ENCODE peak calls at places on chromosome 1, in five cellular contexts. N is MM.1S, L is stomach, K is cardiac muscle cell, U is left ventricle myocardium inferior. B is an unnamed sample. For H3K9me3, the result is how much of the 10 kb centered on the place peaks cover.

GRCh38 chr1:155322571-155322952 is 1.9 kb downstream of the RUSC1 start:
- DNase-seq in N (no peak), U (no peak), L (no peak), K (peak), B (peak)

GRCh38 chr1:43653893-43654292 is 3.9 kb downstream of the KDM4A start:
- DNase-seq in K (peak), N (no peak), L (no peak), U (no peak), B (no peak)

GRCh38 chr1:201487742-201488141 is 18.8 kb upstream of the PHLDA3 start:
- DNase-seq in U (no peak), L (no peak), N (no peak), K (no peak), B (no peak)

GRCh38 chr1:19087737-19088594 is 122.1 kb downstream of the UBR4 start:
- DNase-seq in K (no peak), N (no peak), U (no peak), L (no peak), B (no peak)

GRCh38 chr1:185421485-185422100 is 104.5 kb upstream of the IVNS1ABP start:
- DNase-seq in L (no peak), K (no peak), N (no peak), U (no peak), B (no peak)

GRCh38 chr1:59013276-59013927 is 229.6 kb upstream of the JUN start:
- DNase-seq in L (peak), U (peak), K (peak), N (peak), B (peak)

GRCh38 chr1:178011101-178011828 is 41.4 kb upstream of the SEC16B start:
- DNase-seq in N (no peak), K (peak), U (no peak), L (no peak), B (peak)

GRCh38 chr1:116538527-116538926 is 32.3 kb downstream of the CD58 start:
- DNase-seq in L (no peak), N (no peak), U (no peak), K (peak), B (peak)

GRCh38 chr1:186188004-186188539 is 187.0 kb downstream of the TPR start:
- DNase-seq in L (no peak), K (peak), N (no peak), U (no peak), B (no peak)

GRCh38 chr1:46302091-46303037 is 1.1 kb downstream of the LRRC41 start:
- DNase-seq in L (peak), K (peak), U (peak), N (peak), B (peak)

GRCh38 chr1:33300673-33301072 is 20.2 kb downstream of the A3GALT2 start:
- DNase-seq in N (no peak), L (peak), U (peak), K (peak), B (no peak)

GRCh38 chr1:206419783-206420182 is 50.5 kb upstream of the IKBKE start:
- DNase-seq in K (peak), U (no peak), N (no peak), L (no peak), B (no peak)

GRCh38 chr1:116259665-116260064 is 113.4 kb upstream of the ATP1A1 start:
- DNase-seq in L (no peak), U (no peak), K (no peak), N (peak), B (no peak)

GRCh38 chr1:26016258-26016943 is 5.2 kb upstream of the EXTL1 start:
- DNase-seq in L (no peak), N (no peak), U (no peak), K (no peak), B (no peak)

GRCh38 chr1:93219443-93219842 is 38.9 kb downstream of the CCDC18 start:
- DNase-seq in U (no peak), L (no peak), K (no peak), N (peak), B (no peak)
- H3K4me3 ChIP-seq in U (no peak), L (no peak), K (no peak), N (peak), B (peak)

GRCh38 chr1:73587080-73587479 is 610.9 kb downstream of the LRRIQ3 start:
- DNase-seq in U (no peak), K (no peak), N (no peak), L (no peak), B (no peak)
- H3K9me3 ChIP-seq in U (under half), K (under half), N (under half), L (under half), B (under half)

GRCh38 chr1:89686520-89686919 is 53.6 kb downstream of the LRRC8C start:
- DNase-seq in N (no peak), L (no peak), U (no peak), K (no peak), B (no peak)

GRCh38 chr1:89681045-89681729 is 48.3 kb downstream of the LRRC8C start:
- DNase-seq in L (no peak), U (no peak), K (no peak), N (no peak), B (no peak)

GRCh38 chr1:89685461-89685860 is 52.5 kb downstream of the LRRC8C start:
- DNase-seq in K (no peak), N (no peak), L (no peak), U (no peak), B (no peak)

GRCh38 chr1:89687254-89687653 is 54.3 kb downstream of the LRRC8C start:
- DNase-seq in U (no peak), N (no peak), K (no peak), L (no peak), B (no peak)

DNA sequence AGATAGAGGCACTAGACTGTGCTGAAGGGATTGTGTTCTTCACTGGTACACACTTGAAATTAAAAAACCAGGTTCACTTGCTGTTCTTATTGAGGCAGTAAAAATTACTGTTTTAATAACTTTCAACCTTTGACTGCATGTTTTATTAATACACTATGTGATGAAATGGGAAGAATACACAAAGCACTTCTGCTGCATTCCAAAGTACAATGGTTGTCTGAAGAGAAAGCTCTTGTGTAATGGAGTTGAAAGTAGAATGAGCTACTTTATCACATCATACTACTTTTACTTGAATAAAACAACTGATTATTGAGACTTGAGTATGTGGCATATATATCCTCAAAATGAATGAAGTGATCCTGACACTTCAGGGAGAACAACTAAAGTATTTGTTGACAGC is 49.7 kb downstream of the LRRC8C start:
- DNase-seq in L (no peak), K (no peak), U (no peak), N (no peak), B (no peak)
- H3K27ac ChIP-seq in L (no peak), K (no peak), U (no peak), N (no peak), B (no peak)

GRCh38 chr1:6025269-6026094 is 20.2 kb upstream of the KCNAB2 start:
- DNase-seq in L (no peak), K (no peak), N (peak), U (no peak), B (no peak)
- H3K4me3 ChIP-seq in L (peak), K (no peak), N (peak), U (peak), B (peak)

DNA sequence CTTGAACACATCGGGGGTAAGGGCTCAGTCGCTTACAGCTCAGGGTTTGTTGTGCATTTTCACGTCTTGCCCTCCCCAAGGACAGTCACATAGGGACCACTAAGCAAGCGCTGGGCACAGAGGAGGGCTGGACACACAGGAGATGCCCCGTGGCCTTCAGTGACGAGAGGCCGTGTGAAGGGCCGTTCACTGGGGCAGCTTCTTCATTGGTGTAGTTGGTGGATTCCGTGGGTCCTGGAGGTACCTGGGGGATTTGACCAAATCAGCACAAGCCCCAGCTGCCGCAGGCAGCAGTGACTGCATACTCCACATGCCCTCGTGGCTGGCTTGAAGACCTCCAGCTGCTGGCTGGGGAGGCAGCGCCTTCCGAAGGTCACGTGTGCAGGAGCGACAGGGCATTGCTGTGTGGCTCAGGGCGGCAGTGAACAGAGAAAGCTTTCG is 100.8 kb upstream of the C1orf174 start:
- DNase-seq in K (no peak), L (no peak), N (no peak), U (no peak), B (no peak)
- H3K9me3 ChIP-seq in K (under half), L (under half), N (under half), U (under half), B (under half)

DNA sequence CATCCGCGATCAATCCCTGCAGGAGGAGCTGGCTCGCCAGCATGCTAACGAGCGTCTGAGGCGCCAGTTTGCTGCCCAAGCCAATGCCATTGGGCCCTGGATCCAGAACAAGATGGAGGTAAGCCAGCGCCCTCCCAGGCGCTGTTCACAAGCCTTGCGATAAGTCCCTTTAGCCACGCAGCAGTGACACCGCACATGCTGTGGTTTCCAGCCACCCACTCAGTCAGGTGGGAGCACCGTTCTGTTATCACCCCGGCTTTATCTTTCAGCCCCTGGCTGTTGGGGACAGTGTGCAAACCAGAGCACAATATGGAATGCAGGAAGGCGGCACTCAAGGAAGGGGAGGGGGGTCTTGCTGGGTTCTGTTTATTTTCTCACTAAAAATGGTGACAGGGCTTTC is 41.1 kb upstream of the MTR start:
- DNase-seq in N (no peak), K (no peak), L (no peak), U (peak), B (no peak)
- H3K27ac ChIP-seq in N (no peak), K (peak), L (no peak), U (peak), B (no peak)

GRCh38 chr1:200042119-200042436 is 14.6 kb downstream of the NR5A2 start:
- DNase-seq in K (no peak), N (no peak), L (no peak), U (no peak), B (no peak)
- H3K4me3 ChIP-seq in K (peak), N (no peak), L (peak), U (peak), B (peak)

DNA sequence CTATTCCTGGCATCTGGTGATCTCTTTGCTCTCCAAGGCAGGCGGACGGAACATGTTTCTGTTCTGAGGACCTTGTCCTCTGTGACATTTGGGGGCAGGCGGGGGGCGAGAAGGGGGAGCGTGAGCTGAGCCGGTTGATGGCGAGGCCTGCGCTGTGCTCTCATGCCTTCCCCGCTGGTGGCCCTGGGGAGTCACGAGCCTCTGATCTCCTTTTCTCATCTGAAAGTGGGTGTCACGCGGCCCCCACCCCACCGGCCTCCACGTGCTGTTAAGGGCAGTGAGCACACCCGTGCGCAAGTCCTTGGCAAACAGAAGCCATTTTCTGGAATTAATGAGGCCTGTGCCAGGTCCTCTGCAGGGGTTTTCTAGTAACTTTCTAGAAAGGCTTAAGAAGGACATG is 102.8 kb upstream of the ACTRT2 start:
- DNase-seq in U (no peak), N (no peak), L (no peak), K (no peak), B (no peak)
- H3K9me3 ChIP-seq in U (under half), N (under half), L (under half), K (under half), B (under half)

B was measured in Peyer's patch.